ENCODE peak calls at places on chromosomes 16 and 17, in six cellular contexts. M is K562, Q is GM12892, B is GM12878, G is H1, P is SK-N-SH. H is an unnamed sample.

GRCh38 chr17:6509921-6510320 is 46.4 kb downstream of the PITPNM3 start:
- DNase-seq in Q (no peak), M (no peak), G (no peak), P (no peak), B (no peak), H (no peak)

GRCh38 chr16:17831330-17831729 is 360.6 kb upstream of the XYLT1 start:
- DNase-seq in P (no peak), Q (no peak), M (no peak), G (no peak), B (no peak), H (no peak)

GRCh38 chr16:455453-455852 is 30.0 kb downstream of the RAB11FIP3 start:
- DNase-seq in G (no peak), Q (no peak), M (no peak), B (no peak), P (no peak), H (no peak)

GRCh38 chr16:25014500-25015147 is 545 bp downstream of the ARHGAP17 start:
- DNase-seq in Q (no peak), M (peak), B (no peak), P (peak), G (no peak), H (no peak)

GRCh38 chr17:70168044-70168978 is 1.0 kb upstream of the KCNJ2 start:
- DNase-seq in G (peak), B (no peak), Q (peak), M (peak), P (peak), H (peak)

GRCh38 chr16:79627092-79627491 is 26.6 kb upstream of the MAF start:
- DNase-seq in P (no peak), B (no peak), Q (no peak), M (no peak), G (no peak), H (no peak)

GRCh38 chr16:53504161-53504663 is 1.2 kb upstream of the AKTIP start:
- DNase-seq in Q (no peak), P (peak), M (no peak), B (no peak), G (no peak), H (no peak)

GRCh38 chr17:44213403-44214229 is 5.9 kb downstream of the UBTF start:
- DNase-seq in P (no peak), M (no peak), Q (no peak), B (no peak), G (no peak), H (no peak)

GRCh38 chr17:1959871-1960569 is 65.1 kb downstream of the RTN4RL1 start:
- DNase-seq in B (no peak), Q (no peak), M (no peak), P (no peak), G (no peak), H (no peak)

GRCh38 chr16:76634847-76635697 is 357.9 kb downstream of the CNTNAP4 start:
- DNase-seq in M (peak), P (no peak), B (no peak), Q (no peak), G (no peak), H (no peak)

GRCh38 chr16:83713597-83713996 is 94.2 kb upstream of the HSBP1 start:
- DNase-seq in P (peak), B (no peak), G (no peak), M (peak), Q (no peak), H (no peak)

GRCh38 chr17:45261577-45262515 is at the start of gene SPATA32:
- DNase-seq in P (peak), Q (peak), G (no peak), B (no peak), M (no peak), H (peak)

GRCh38 chr16:53528797-53529196 is 25.8 kb upstream of the AKTIP start:
- DNase-seq in P (no peak), B (no peak), G (no peak), M (no peak), Q (no peak), H (no peak)

GRCh38 chr16:79165541-79165940 is 435.0 kb downstream of the MAF start:
- DNase-seq in M (no peak), Q (no peak), G (no peak), B (no peak), P (no peak), H (no peak)

GRCh38 chr17:16470302-16470701 is 21.7 kb downstream of the LRRC75A start:
- DNase-seq in G (no peak), Q (no peak), P (peak), M (no peak), B (no peak), H (no peak)

GRCh38 chr17:38868095-38868967 is 1.5 kb upstream of the LASP1 start:
- DNase-seq in G (no peak), B (peak), Q (no peak), P (no peak), M (peak), H (no peak)

GRCh38 chr17:39739020-39739884 is 1.5 kb downstream of the GRB7 start:
- DNase-seq in B (no peak), M (peak), G (no peak), Q (no peak), P (peak), H (no peak)

GRCh38 chr17:15261063-15261817 is 3.9 kb downstream of the PMP22 start:
- DNase-seq in M (no peak), Q (no peak), B (no peak), G (no peak), P (peak), H (no peak)

GRCh38 chr16:46648656-46649055 is 27.5 kb upstream of the SHCBP1 start:
- DNase-seq in B (no peak), P (no peak), M (no peak), Q (no peak), G (no peak), H (no peak)

GRCh38 chr16:70696952-70697600 is 11.2 kb upstream of the MTSS2 start:
- DNase-seq in G (no peak), B (no peak), Q (no peak), P (no peak), M (no peak), H (no peak)

GRCh38 chr16:7861891-7862585 is 529.4 kb downstream of the RBFOX1 start:
- DNase-seq in Q (no peak), P (no peak), B (no peak), G (no peak), M (no peak), H (no peak)

GRCh38 chr16:11405331-11406176 is 60.3 kb downstream of the RMI2 start:
- DNase-seq in M (peak), Q (peak), P (peak), B (no peak), G (peak), H (no peak)

GRCh38 chr16:10543231-10543630 is 37.2 kb downstream of the EMP2 start:
- DNase-seq in B (no peak), M (no peak), P (no peak), Q (no peak), G (no peak), H (no peak)

GRCh38 chr17:7588553-7589203 is 1.2 kb downstream of the SOX15 start:
- DNase-seq in G (no peak), Q (no peak), M (no peak), B (no peak), P (peak), H (no peak)

GRCh38 chr16:31386157-31386984 is 6.8 kb upstream of the ITGAD start:
- DNase-seq in Q (no peak), M (no peak), P (no peak), B (no peak), G (no peak), H (no peak)
- TF ChIP-seq TAF1 in Q (no peak), M (no peak), P (no peak), B (no peak), G (no peak), H (no peak)

GRCh38 chr17:82091264-82092066 is 6.6 kb downstream of the FASN start:
- DNase-seq in G (no peak), B (no peak), Q (no peak), M (no peak), P (no peak), H (no peak)
- TF ChIP-seq TAF1 in G (no peak), B (no peak), Q (no peak), M (no peak), P (no peak), H (no peak)

GRCh38 chr16:64858076-64858475 is 263.8 kb downstream of the CDH11 start:
- DNase-seq in M (no peak), P (no peak), G (no peak), B (no peak), Q (no peak), H (no peak)
- TF ChIP-seq TAF1 in M (no peak), P (no peak), G (no peak), B (no peak), Q (no peak), H (no peak)

GRCh38 chr16:82660966-82661365 is 34.2 kb downstream of the CDH13 start:
- DNase-seq in Q (no peak), P (no peak), M (no peak), B (no peak), G (no peak), H (no peak)
- TF ChIP-seq TAF1 in Q (no peak), P (no peak), M (no peak), B (no peak), G (no peak), H (no peak)

GRCh38 chr17:42565523-42566214 is 1.2 kb upstream of the MLX start:
- DNase-seq in P (no peak), Q (no peak), M (no peak), G (no peak), B (no peak), H (no peak)
- TF ChIP-seq TAF1 in P (no peak), Q (no peak), M (no peak), G (no peak), B (no peak), H (no peak)

GRCh38 chr17:79935197-79935844 is 96.1 kb upstream of the CBX4 start:
- DNase-seq in Q (no peak), B (no peak), M (no peak), G (no peak), P (no peak), H (no peak)
- TF ChIP-seq TAF1 in Q (no peak), B (no peak), M (no peak), G (no peak), P (no peak), H (no peak)

GRCh38 chr16:51134876-51135275 is 16.2 kb downstream of the SALL1 start:
- DNase-seq in P (no peak), M (no peak), G (no peak), B (no peak), Q (no peak), H (no peak)

GRCh38 chr16:51132484-51132883 is 18.6 kb downstream of the SALL1 start:
- DNase-seq in M (no peak), Q (no peak), B (no peak), P (no peak), G (no peak), H (no peak)

GRCh38 chr16:51134269-51134812 is 16.7 kb downstream of the SALL1 start:
- DNase-seq in M (no peak), B (no peak), G (no peak), Q (no peak), P (peak), H (no peak)

GRCh38 chr16:51133130-51133529 is 17.9 kb downstream of the SALL1 start:
- DNase-seq in M (no peak), Q (no peak), G (no peak), B (no peak), P (no peak), H (no peak)

DNA sequence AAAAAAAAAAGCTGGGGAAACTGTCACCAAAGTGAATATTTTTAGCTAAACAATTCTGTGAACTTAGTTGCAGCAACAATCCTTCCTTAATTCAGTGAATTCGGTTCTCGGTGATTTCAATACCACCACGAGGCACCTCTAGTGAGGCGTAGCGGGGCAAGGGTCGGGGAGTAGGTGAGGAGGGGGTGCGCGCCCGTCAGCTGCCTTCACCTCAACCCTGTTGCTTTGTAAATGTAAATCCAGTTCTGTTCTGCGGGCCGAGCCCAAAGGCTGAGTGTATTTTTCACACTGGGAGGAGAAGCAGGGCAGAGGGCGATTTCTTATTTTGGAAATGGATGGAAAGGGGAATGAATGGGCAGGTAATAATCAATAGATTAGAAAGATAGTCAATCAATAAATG is 17.4 kb downstream of the SALL1 start:
- DNase-seq in M (no peak), P (no peak), Q (no peak), B (no peak), G (no peak), H (no peak)
- TF ChIP-seq TAF1 in M (no peak), P (no peak), Q (no peak), B (no peak), G (no peak), H (no peak)

DNA sequence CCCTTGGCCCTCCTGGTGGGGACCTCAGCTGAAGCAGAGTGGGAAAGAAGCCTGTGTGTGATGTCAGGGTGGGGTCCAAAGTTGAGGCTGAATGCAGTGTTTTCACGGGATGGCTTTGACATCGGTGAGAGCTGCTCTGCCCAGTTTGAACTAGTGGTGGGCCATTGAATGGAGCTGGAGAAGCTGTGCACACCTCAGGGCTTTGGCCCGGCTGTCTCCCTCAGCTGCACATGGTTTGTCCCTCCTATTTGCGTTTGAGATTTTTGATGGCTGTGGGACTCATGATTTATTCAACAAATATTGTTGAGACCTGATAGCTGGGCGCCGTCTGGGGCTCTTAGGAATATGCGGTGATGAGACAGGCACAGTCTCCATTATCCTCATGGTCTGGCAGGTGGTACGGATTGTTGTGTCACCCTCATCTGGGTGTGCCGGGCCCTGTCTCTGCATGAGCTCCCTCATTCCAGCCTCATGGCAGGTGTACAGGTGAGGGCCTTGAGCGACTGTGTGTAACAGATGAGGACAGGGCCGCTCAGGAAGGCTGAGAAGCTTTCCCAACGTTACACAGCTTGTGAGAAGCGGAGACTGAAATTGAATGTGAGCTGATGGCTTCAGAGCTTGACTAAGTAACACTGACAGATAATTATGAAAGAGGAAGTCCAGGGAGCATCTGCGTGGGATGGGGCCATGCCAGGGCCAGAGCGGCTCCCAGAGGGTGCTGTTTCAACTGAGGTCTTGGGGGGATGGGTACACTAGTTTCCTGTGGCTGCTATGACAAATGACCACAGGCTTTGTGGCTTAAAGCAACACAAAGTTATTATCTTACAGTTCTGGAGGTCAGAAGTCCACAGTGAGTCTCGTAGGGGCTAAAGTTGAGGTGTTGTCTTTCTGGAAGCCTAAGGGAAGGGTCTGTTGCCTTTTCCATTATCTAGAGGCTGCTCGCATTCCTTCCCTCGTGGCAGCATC is 36.5 kb downstream of the CMIP start:
- DNase-seq in P (peak), M (peak), G (no peak), Q (peak), B (peak), H (peak)
- TF ChIP-seq TAF1 in P (no peak), M (peak), G (no peak), Q (peak), B (peak), H (peak)

GRCh38 chr17:74532115-74532514 is 840 bp upstream of the CD300LB start:
- DNase-seq in G (peak), Q (no peak), B (no peak), M (no peak), P (no peak), H (no peak)
- TF ChIP-seq TAF1 in G (no peak), Q (no peak), B (no peak), M (no peak), P (no peak), H (no peak)